ENCODE peak calls at places on chromosome 12, in six cellular contexts. C, O, M, K, X and W are unnamed samples.

GRCh38 chr12:128905003-128905544 is 51.8 kb downstream of the GLT1D1 start:
- ATAC-seq in X (no peak), K (no peak), O (no peak), C (no peak), M (peak), W (peak)

GRCh38 chr12:27344246-27344645 is 11.6 kb downstream of the BMAL2 start:
- ATAC-seq in K (no peak), O (no peak), C (no peak), X (no peak), M (no peak), W (peak)

GRCh38 chr12:4145990-4146859 is 127.3 kb upstream of the CCND2 start:
- ATAC-seq in M (no peak), O (peak), K (peak), C (no peak), X (peak), W (no peak)

GRCh38 chr12:41407240-41407799 is 219.2 kb downstream of the PDZRN4 start:
- ATAC-seq in C (no peak), K (no peak), X (no peak), M (peak), O (no peak), W (no peak)

GRCh38 chr12:28161697-28162096 is 28.6 kb upstream of the CCDC91 start:
- ATAC-seq in X (no peak), O (no peak), K (no peak), M (no peak), C (no peak), W (no peak)

GRCh38 chr12:32522322-32523221 is 123.2 kb downstream of the FGD4 start:
- ATAC-seq in O (peak), X (no peak), C (peak), K (no peak), M (peak), W (no peak)

GRCh38 chr12:39503445-39503844 is 60.5 kb upstream of the KIF21A start:
- ATAC-seq in C (no peak), O (no peak), X (no peak), K (no peak), M (no peak), W (peak)

GRCh38 chr12:19428261-19428660 is 11.0 kb upstream of the AEBP2 start:
- ATAC-seq in M (no peak), K (no peak), O (no peak), C (peak), X (no peak), W (peak)

GRCh38 chr12:55745361-55746146 is 2.6 kb downstream of the GDF11 start:
- ATAC-seq in K (no peak), O (peak), M (no peak), C (no peak), X (no peak), W (no peak)

GRCh38 chr12:3680919-3681594 is 71.9 kb downstream of the CRACR2A start:
- ATAC-seq in X (no peak), K (no peak), C (no peak), O (no peak), M (peak), W (no peak)

GRCh38 chr12:9072481-9073038 is 43.2 kb downstream of the A2M start:
- ATAC-seq in X (no peak), M (peak), C (no peak), O (no peak), K (no peak), W (no peak)

GRCh38 chr12:40597133-40597532 is 95.1 kb upstream of the CNTN1 start:
- ATAC-seq in M (no peak), K (no peak), X (no peak), C (no peak), O (no peak), W (no peak)

GRCh38 chr12:56723352-56723751 is 1.7 kb downstream of the NACA start:
- ATAC-seq in O (no peak), C (no peak), M (no peak), K (no peak), X (no peak), W (no peak)

GRCh38 chr12:52280796-52281560 is 6.5 kb downstream of the KRT86 start:
- ATAC-seq in O (no peak), X (no peak), K (no peak), C (peak), M (peak), W (peak)

GRCh38 chr12:120590741-120591407 is 9.7 kb upstream of the POP5 start:
- ATAC-seq in O (no peak), X (no peak), K (no peak), M (no peak), C (no peak), W (peak)

GRCh38 chr12:70762000-70762399 is 124.8 kb upstream of the PTPRB start:
- ATAC-seq in X (no peak), K (no peak), M (no peak), O (no peak), C (no peak), W (no peak)

GRCh38 chr12:109923038-109923437 is 23.0 kb downstream of the TCHP start:
- ATAC-seq in X (no peak), M (no peak), C (no peak), K (no peak), O (no peak), W (no peak)

GRCh38 chr12:75724913-75725312 is 213.5 kb upstream of the KRR1 start:
- ATAC-seq in M (peak), C (peak), K (no peak), O (no peak), X (no peak), W (no peak)

GRCh38 chr12:52004042-52004648 is 2.6 kb upstream of the TAMALIN start:
- ATAC-seq in X (no peak), K (no peak), M (peak), C (no peak), O (no peak), W (no peak)

GRCh38 chr12:67705394-67706370 is 57.1 kb downstream of the DYRK2 start:
- ATAC-seq in X (no peak), M (no peak), O (no peak), K (no peak), C (no peak), W (no peak)

GRCh38 chr12:72282721-72283120 is 10.6 kb downstream of the TRHDE start:
- ATAC-seq in C (no peak), K (no peak), M (peak), O (no peak), X (no peak), W (no peak)

GRCh38 chr12:65327207-65328076 is 49.0 kb downstream of the MSRB3 start:
- ATAC-seq in X (no peak), C (no peak), K (no peak), O (no peak), M (no peak), W (no peak)

GRCh38 chr12:14191612-14192011 is 173.9 kb upstream of the ATF7IP start:
- ATAC-seq in C (no peak), O (peak), M (no peak), K (no peak), X (no peak), W (no peak)

GRCh38 chr12:46136239-46136638 is 132.6 kb downstream of the SLC38A1 start:
- ATAC-seq in O (no peak), M (no peak), X (no peak), C (no peak), K (no peak), W (no peak)

GRCh38 chr12:116436561-116437249 is 122.5 kb upstream of the MAP1LC3B2 start:
- ATAC-seq in C (no peak), M (peak), K (no peak), O (no peak), X (no peak), W (no peak)

GRCh38 chr12:9741726-9742125 is 8.8 kb upstream of the CLECL1 start:
- ATAC-seq in X (peak), O (peak), K (peak), C (peak), M (no peak), W (peak)

GRCh38 chr12:108180255-108181094 is 51.4 kb downstream of the WSCD2 start:
- ATAC-seq in O (peak), C (no peak), M (no peak), K (no peak), X (no peak), W (no peak)

GRCh38 chr12:116160196-116160595 is 117.3 kb downstream of the MED13L start:
- ATAC-seq in C (no peak), O (no peak), K (no peak), M (peak), X (no peak), W (peak)

GRCh38 chr12:62438098-62438692 is 28.4 kb upstream of the MON2 start:
- ATAC-seq in K (no peak), C (no peak), M (peak), X (no peak), O (no peak), W (no peak)

GRCh38 chr12:89815225-89815624 is 106.6 kb upstream of the ATP2B1 start:
- ATAC-seq in X (no peak), M (no peak), O (no peak), C (no peak), K (no peak), W (no peak)

GRCh38 chr12:6165418-6165817 is 34.8 kb upstream of the CD9 start:
- ATAC-seq in M (no peak), O (no peak), X (no peak), K (no peak), C (no peak), W (no peak)

GRCh38 chr12:131765961-131766360 is 55.1 kb downstream of the SFSWAP start:
- ATAC-seq in X (no peak), M (no peak), C (no peak), K (no peak), O (no peak), W (no peak)

GRCh38 chr12:131011165-131012079 is 57.7 kb downstream of the ADGRD1 start:
- ATAC-seq in K (no peak), M (no peak), C (no peak), O (no peak), X (no peak), W (no peak)

GRCh38 chr12:20807192-20808080 is 3.1 kb upstream of the SLCO1B3 start:
- ATAC-seq in M (no peak), C (peak), O (no peak), X (no peak), K (no peak), W (no peak)

GRCh38 chr12:106108187-106108816 is 30.5 kb downstream of the NUAK1 start:
- ATAC-seq in K (no peak), X (no peak), C (no peak), O (no peak), M (no peak), W (no peak)

GRCh38 chr12:99915251-99916082 is 69.3 kb downstream of the ANKS1B start:
- ATAC-seq in K (no peak), M (no peak), X (no peak), O (no peak), C (no peak), W (no peak)